ENCODE peak calls at places on chromosomes 2 and 18, in four cellular contexts. One of them, this sample, is unnamed. For H3K9me3 and H3K4me1, the result is how much of the 10 kb centered on the place peaks cover.

GRCh38 chr2:21146638-21147037 is 22.9 kb downstream of the TDRD15 start:
- DNase-seq in aorta: no peak
- DNase-seq in breast epithelium: no peak
- DNase-seq in GM23248: no peak
- DNase-seq in this sample: no peak

GRCh38 chr2:206277503-206277902 is 3.0 kb downstream of the ZDBF2 start:
- DNase-seq in breast epithelium: no peak
- DNase-seq in aorta: no peak
- DNase-seq in GM23248: no peak
- DNase-seq in this sample: no peak

GRCh38 chr2:55048514-55048924 is 1.7 kb downstream of the RTN4 start:
- DNase-seq in aorta: no peak
- DNase-seq in breast epithelium: no peak
- DNase-seq in GM23248: peak
- DNase-seq in this sample: no peak

GRCh38 chr2:206396216-206396615 is 47.1 kb upstream of the ADAM23 start:
- DNase-seq in breast epithelium: no peak
- DNase-seq in aorta: no peak
- DNase-seq in GM23248: no peak
- DNase-seq in this sample: no peak

GRCh38 chr2:167438206-167438605 is 549.9 kb downstream of the XIRP2 start:
- DNase-seq in aorta: no peak
- DNase-seq in GM23248: peak
- DNase-seq in breast epithelium: no peak
- DNase-seq in this sample: no peak

GRCh38 chr2:202944403-202944802 is 32.3 kb downstream of the CARF start:
- DNase-seq in breast epithelium: no peak
- DNase-seq in aorta: no peak
- DNase-seq in GM23248: peak
- DNase-seq in this sample: no peak

GRCh38 chr2:17830053-17831034 is 14.1 kb downstream of the MSGN1 start:
- DNase-seq in breast epithelium: peak
- DNase-seq in GM23248: peak
- DNase-seq in aorta: peak
- DNase-seq in this sample: no peak

GRCh38 chr18:37420315-37420880 is 145.2 kb downstream of the CELF4 start:
- DNase-seq in aorta: no peak
- DNase-seq in breast epithelium: no peak
- DNase-seq in GM23248: no peak
- DNase-seq in this sample: no peak

GRCh38 chr2:235976516-235976915 is 191.7 kb downstream of the GBX2 start:
- DNase-seq in GM23248: no peak
- DNase-seq in aorta: no peak
- DNase-seq in breast epithelium: no peak
- DNase-seq in this sample: no peak

GRCh38 chr2:202608142-202608852 is 26.5 kb upstream of the FAM117B start:
- DNase-seq in GM23248: no peak
- DNase-seq in aorta: no peak
- DNase-seq in breast epithelium: no peak
- DNase-seq in this sample: no peak

GRCh38 chr2:232761301-232761907 is 15.0 kb downstream of the KCNJ13 start:
- DNase-seq in breast epithelium: no peak
- DNase-seq in GM23248: peak
- DNase-seq in aorta: no peak
- DNase-seq in this sample: no peak

GRCh38 chr18:24014062-24014985 is at the start of gene TTC39C:
- DNase-seq in GM23248: peak
- DNase-seq in aorta: peak
- DNase-seq in breast epithelium: peak
- DNase-seq in this sample: peak

GRCh38 chr2:65204461-65205230 is 23.0 kb upstream of the ACTR2 start:
- DNase-seq in breast epithelium: no peak
- DNase-seq in GM23248: no peak
- DNase-seq in aorta: no peak
- DNase-seq in this sample: no peak

GRCh38 chr18:67232406-67232805 is 284.1 kb downstream of the DSEL start:
- DNase-seq in GM23248: peak
- DNase-seq in breast epithelium: no peak
- DNase-seq in aorta: no peak
- DNase-seq in this sample: no peak

GRCh38 chr18:42773870-42774269 is 341.6 kb downstream of the RIT2 start:
- DNase-seq in GM23248: no peak
- DNase-seq in breast epithelium: no peak
- DNase-seq in aorta: no peak
- DNase-seq in this sample: no peak

GRCh38 chr18:9259148-9259547 is 75.4 kb upstream of the TWSG1 start:
- DNase-seq in aorta: no peak
- DNase-seq in GM23248: no peak
- DNase-seq in breast epithelium: no peak
- DNase-seq in this sample: no peak

GRCh38 chr2:80381666-80382065 is 77.1 kb upstream of the LRRTM1 start:
- DNase-seq in GM23248: no peak
- DNase-seq in aorta: no peak
- DNase-seq in breast epithelium: no peak
- DNase-seq in this sample: no peak

GRCh38 chr2:37414470-37414949 is 70.1 kb downstream of the QPCT start:
- DNase-seq in aorta: no peak
- DNase-seq in GM23248: peak
- DNase-seq in breast epithelium: no peak
- DNase-seq in this sample: no peak

GRCh38 chr2:157172866-157173578 is 84.5 kb upstream of the GALNT5 start:
- DNase-seq in GM23248: peak
- DNase-seq in breast epithelium: no peak
- DNase-seq in aorta: no peak
- DNase-seq in this sample: no peak

GRCh38 chr2:182372661-182373060 is 54.2 kb downstream of the PDE1A start:
- DNase-seq in aorta: no peak
- DNase-seq in breast epithelium: no peak
- DNase-seq in GM23248: peak
- DNase-seq in this sample: no peak

GRCh38 chr2:165877565-165878550 is 75.7 kb downstream of the TTC21B start:
- DNase-seq in aorta: no peak
- DNase-seq in GM23248: peak
- DNase-seq in breast epithelium: no peak
- DNase-seq in this sample: no peak

GRCh38 chr2:141439524-141439923 is 691.3 kb downstream of the LRP1B start:
- DNase-seq in breast epithelium: no peak
- DNase-seq in GM23248: peak
- DNase-seq in aorta: no peak
- DNase-seq in this sample: no peak

GRCh38 chr2:234426616-234427015 is 70.3 kb downstream of the ARL4C start:
- DNase-seq in GM23248: no peak
- DNase-seq in aorta: no peak
- DNase-seq in breast epithelium: no peak
- DNase-seq in this sample: no peak

GRCh38 chr2:74333175-74333574 is 10.0 kb downstream of the SLC4A5 start:
- DNase-seq in GM23248: peak
- DNase-seq in aorta: no peak
- DNase-seq in breast epithelium: no peak
- DNase-seq in this sample: no peak

GRCh38 chr2:18836436-18836835 is 247.1 kb upstream of the NT5C1B start:
- DNase-seq in GM23248: no peak
- DNase-seq in aorta: no peak
- DNase-seq in breast epithelium: no peak
- DNase-seq in this sample: no peak

GRCh38 chr2:140861666-140862065 is 1269.2 kb downstream of the LRP1B start:
- DNase-seq in aorta: no peak
- DNase-seq in GM23248: no peak
- DNase-seq in breast epithelium: no peak
- DNase-seq in this sample: no peak

GRCh38 chr18:75915941-75916640 is 488.6 kb upstream of the SMIM21 start:
- DNase-seq in breast epithelium: no peak
- DNase-seq in GM23248: no peak
- DNase-seq in aorta: peak
- DNase-seq in this sample: no peak

GRCh38 chr2:236205867-236206645 is 37.9 kb upstream of the GBX2 start:
- DNase-seq in breast epithelium: no peak
- DNase-seq in GM23248: peak
- DNase-seq in aorta: no peak
- DNase-seq in this sample: no peak

DNA sequence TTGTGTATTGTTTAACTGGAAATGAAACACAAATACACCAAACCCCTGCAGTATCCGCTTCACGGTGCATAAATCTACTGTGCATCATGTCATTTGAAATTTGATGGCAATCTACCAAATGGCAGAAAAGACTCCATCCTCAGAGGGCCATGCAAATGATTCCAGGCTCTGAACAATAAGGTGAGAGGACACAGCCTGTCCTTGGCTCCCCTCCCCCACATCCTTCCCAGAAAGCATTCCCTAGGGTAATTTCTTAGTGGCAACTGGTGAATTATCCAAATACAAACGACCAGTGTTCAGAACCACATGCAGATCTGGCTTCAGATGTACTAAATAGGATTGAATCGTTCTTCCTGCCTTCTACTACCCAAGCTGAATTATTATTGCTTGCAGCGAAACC is 80.6 kb downstream of the ADCYAP1 start:
- DNase-seq in breast epithelium: no peak
- DNase-seq in aorta: no peak
- DNase-seq in GM23248: no peak
- DNase-seq in this sample: no peak
- H3K4me3 ChIP-seq in breast epithelium: no peak
- H3K4me3 ChIP-seq in aorta: no peak
- H3K4me3 ChIP-seq in GM23248: no peak
- H3K4me3 ChIP-seq in this sample: no peak

DNA sequence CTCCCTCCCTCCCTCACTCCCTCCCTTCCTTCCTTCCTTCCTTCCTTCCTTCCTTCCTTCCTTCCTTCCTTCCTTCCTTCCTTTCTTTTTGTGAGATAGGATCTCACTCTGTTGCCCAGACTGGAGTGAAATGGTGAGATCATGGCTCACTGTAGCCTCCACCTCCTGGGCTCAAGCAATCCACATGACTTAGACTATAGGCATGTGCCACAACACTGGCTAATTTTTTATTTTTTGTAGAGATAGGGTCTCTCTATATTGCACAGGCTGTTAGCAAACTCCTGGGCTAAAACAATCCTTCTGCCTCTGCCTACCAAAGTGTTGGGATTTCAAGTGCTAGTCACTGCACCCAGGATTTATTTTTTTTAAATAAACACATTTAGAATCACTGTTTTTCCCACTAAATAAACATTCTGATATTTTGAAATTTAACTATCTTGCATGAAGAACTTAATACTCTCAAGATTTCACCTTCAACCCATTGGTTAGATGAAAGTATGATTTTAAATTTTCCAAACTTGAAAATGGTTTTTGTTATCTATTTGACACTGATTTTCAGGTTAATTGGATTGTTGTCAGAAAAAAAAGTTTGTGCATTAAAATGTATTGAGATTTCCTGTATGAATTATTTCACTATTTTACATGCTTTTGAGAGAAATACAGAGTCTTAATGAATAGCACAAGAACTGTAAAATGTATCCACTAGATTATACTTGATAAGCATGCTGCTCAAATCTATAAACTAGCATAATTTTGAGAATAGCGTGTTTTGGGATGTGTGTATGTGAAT is 745.1 kb downstream of the TSN start:
- DNase-seq in GM23248: no peak
- DNase-seq in aorta: no peak
- DNase-seq in breast epithelium: no peak
- DNase-seq in this sample: no peak
- H3K9me3 ChIP-seq in GM23248: under half
- H3K9me3 ChIP-seq in aorta: under half
- H3K9me3 ChIP-seq in breast epithelium: under half
- H3K9me3 ChIP-seq in this sample: under half

GRCh38 chr18:3451166-3451988 is 1.4 kb downstream of the TGIF1 start:
- DNase-seq in aorta: peak
- DNase-seq in breast epithelium: peak
- DNase-seq in GM23248: peak
- DNase-seq in this sample: peak
- H3K4me1 ChIP-seq in aorta: under half
- H3K4me1 ChIP-seq in breast epithelium: under half
- H3K4me1 ChIP-seq in GM23248: under half
- H3K4me1 ChIP-seq in this sample: under half

GRCh38 chr18:74796928-74797576 is 199.4 kb downstream of the ZNF407 start:
- DNase-seq in breast epithelium: no peak
- DNase-seq in aorta: no peak
- DNase-seq in GM23248: peak
- DNase-seq in this sample: no peak
- H3K4me3 ChIP-seq in breast epithelium: no peak
- H3K4me3 ChIP-seq in aorta: no peak
- H3K4me3 ChIP-seq in GM23248: peak
- H3K4me3 ChIP-seq in this sample: no peak

GRCh38 chr18:55737266-55737665 is 149.3 kb upstream of the TCF4 start:
- DNase-seq in aorta: no peak
- DNase-seq in breast epithelium: no peak
- DNase-seq in GM23248: no peak
- DNase-seq in this sample: no peak
- H3K9me3 ChIP-seq in aorta: under half
- H3K9me3 ChIP-seq in breast epithelium: under half
- H3K9me3 ChIP-seq in GM23248: under half
- H3K9me3 ChIP-seq in this sample: under half

GRCh38 chr2:121505005-121505404 is 25.7 kb upstream of the RNU4ATAC start:
- DNase-seq in aorta: no peak
- DNase-seq in GM23248: peak
- DNase-seq in breast epithelium: no peak
- DNase-seq in this sample: peak
- H3K4me1 ChIP-seq in aorta: under half
- H3K4me1 ChIP-seq in GM23248: half or more
- H3K4me1 ChIP-seq in breast epithelium: under half
- H3K4me1 ChIP-seq in this sample: half or more